ENCODE peak calls at places on chromosome 22, in six cellular contexts. T is CD4-positive, alpha-beta T cell; Y is stimulated activated CD8-positive, alpha-beta memory T cell treated with anti-CD3 and anti-CD28 coated beads, Interleukin-15, amount 100 ng/mL, for 24 hours; M is SW480; G is stimulated activated CD4-positive, alpha-beta T cell treated with anti-CD3 and anti-CD28 coated beads, Interleukin-2, amount 100 ng/mL, for 48 hours; U is IMR-90. P is an unnamed sample.

GRCh38 chr22:49753276-49753884 is 74.3 kb downstream of the BRD1 start:
- DNase-seq in T (no peak), M (no peak), G (no peak), Y (no peak), U (no peak), P (no peak)

GRCh38 chr22:50081426-50082196 is 3.6 kb downstream of the MLC1 start:
- DNase-seq in Y (no peak), G (no peak), U (no peak), T (no peak), M (no peak), P (no peak)

GRCh38 chr22:17733484-17733883 is 40.8 kb downstream of the BID start:
- DNase-seq in M (no peak), G (no peak), U (peak; percentile 64), T (no peak), Y (no peak), P (no peak)

GRCh38 chr22:49855491-49855911 is 1.9 kb downstream of the ZBED4 start:
- DNase-seq in U (peak; percentile 33), T (no peak), Y (no peak), M (peak; percentile 28), G (no peak), P (no peak)

GRCh38 chr22:31637375-31637937 is 24.6 kb downstream of the PISD start:
- DNase-seq in T (no peak), U (no peak), M (no peak), G (no peak), Y (no peak), P (no peak)

GRCh38 chr22:36594569-36594968 is 65.6 kb upstream of the EIF3D start:
- DNase-seq in T (no peak), U (no peak), Y (no peak), M (no peak), G (no peak), P (no peak)

GRCh38 chr22:50266994-50267393 is 3.2 kb downstream of the MAPK11 start:
- DNase-seq in Y (no peak), G (no peak), T (no peak), M (no peak), U (no peak), P (no peak)

GRCh38 chr22:36765943-36766450 is 9.9 kb downstream of the IFT27 start:
- DNase-seq in Y (no peak), T (no peak), M (no peak), G (no peak), U (peak; percentile 59), P (no peak)

GRCh38 chr22:29043906-29044575 is 17.6 kb downstream of the C22orf31 start:
- DNase-seq in G (no peak), T (no peak), U (peak; percentile 66), Y (no peak), M (no peak), P (no peak)

GRCh38 chr22:49997932-49998717 is 14.4 kb downstream of the IL17REL start:
- DNase-seq in M (no peak), G (no peak), Y (no peak), U (no peak), T (no peak), P (no peak)